ENCODE peak calls at places on chromosome 16, in four cellular contexts. One of them, this sample, is unnamed.
A peak's percentile ranks its signal among the peaks of the same experiment; 100 is the strongest.

GRCh38 chr16:28623172-28623711 is 13.4 kb upstream of the SULT1A1 start:
- DNase-seq in GM12878: no peak
- DNase-seq in K562: peak; percentile 1
- DNase-seq in HepG2: no peak
- DNase-seq in this sample: peak; percentile 64

GRCh38 chr16:84520778-84521770 is 16.6 kb upstream of the MEAK7 start:
- DNase-seq in K562: no peak
- DNase-seq in GM12878: no peak
- DNase-seq in HepG2: no peak
- DNase-seq in this sample: no peak

GRCh38 chr16:66247516-66248089 is 118.9 kb upstream of the CDH5 start:
- DNase-seq in K562: no peak
- DNase-seq in HepG2: no peak
- DNase-seq in GM12878: no peak
- DNase-seq in this sample: no peak

GRCh38 chr16:11414815-11415775 is 69.8 kb downstream of the RMI2 start:
- DNase-seq in GM12878: no peak
- DNase-seq in K562: no peak
- DNase-seq in HepG2: no peak
- DNase-seq in this sample: no peak

GRCh38 chr16:27708651-27709050 is 158.7 kb downstream of the KATNIP start:
- DNase-seq in GM12878: no peak
- DNase-seq in HepG2: no peak
- DNase-seq in K562: no peak
- DNase-seq in this sample: no peak

GRCh38 chr16:46629331-46629843 is 8.2 kb upstream of the SHCBP1 start:
- DNase-seq in K562: peak; percentile 39
- DNase-seq in GM12878: no peak
- DNase-seq in HepG2: peak; percentile 60
- DNase-seq in this sample: no peak

GRCh38 chr16:72458035-72458434 is 286.1 kb upstream of the PMFBP1 start:
- DNase-seq in K562: no peak
- DNase-seq in HepG2: no peak
- DNase-seq in GM12878: no peak
- DNase-seq in this sample: no peak

GRCh38 chr16:48231675-48232214 is 12.4 kb upstream of the LONP2 start:
- DNase-seq in HepG2: peak; percentile 49
- DNase-seq in K562: no peak
- DNase-seq in GM12878: no peak
- DNase-seq in this sample: peak; percentile 53

GRCh38 chr16:4877298-4877685 is 30.0 kb downstream of the UBN1 start:
- DNase-seq in HepG2: no peak
- DNase-seq in GM12878: no peak
- DNase-seq in K562: no peak
- DNase-seq in this sample: no peak

GRCh38 chr16:78065344-78065743 is 34.1 kb upstream of the WWOX start:
- DNase-seq in GM12878: no peak
- DNase-seq in HepG2: no peak
- DNase-seq in K562: no peak
- DNase-seq in this sample: no peak

DNA sequence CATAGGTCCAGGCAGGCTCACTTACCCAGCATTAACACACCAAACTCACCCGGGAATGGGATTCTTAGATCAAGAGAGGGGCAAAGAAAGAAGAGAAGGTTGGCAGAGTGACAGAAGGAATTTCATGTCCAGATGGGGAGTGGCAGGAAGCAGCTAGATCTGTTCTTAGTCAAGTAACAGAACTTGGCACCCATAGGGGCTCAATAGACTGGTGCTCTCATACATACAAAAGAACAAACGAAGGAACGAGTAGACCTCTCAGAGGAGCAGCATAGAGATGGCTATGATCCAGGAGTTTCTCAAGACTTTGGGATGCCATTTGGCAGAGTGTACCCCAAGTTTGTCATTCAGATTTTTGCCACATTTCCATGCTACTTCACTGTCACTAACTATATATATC is 47.8 kb downstream of the GINS3 start:
- DNase-seq in K562: no peak
- DNase-seq in HepG2: no peak
- DNase-seq in GM12878: no peak
- DNase-seq in this sample: no peak
- TF ChIP-seq TCF7 in K562: no peak
- TF ChIP-seq TCF7 in HepG2: no peak
- TF ChIP-seq TCF7 in GM12878: no peak
- TF ChIP-seq TCF7 in this sample: no peak

DNA sequence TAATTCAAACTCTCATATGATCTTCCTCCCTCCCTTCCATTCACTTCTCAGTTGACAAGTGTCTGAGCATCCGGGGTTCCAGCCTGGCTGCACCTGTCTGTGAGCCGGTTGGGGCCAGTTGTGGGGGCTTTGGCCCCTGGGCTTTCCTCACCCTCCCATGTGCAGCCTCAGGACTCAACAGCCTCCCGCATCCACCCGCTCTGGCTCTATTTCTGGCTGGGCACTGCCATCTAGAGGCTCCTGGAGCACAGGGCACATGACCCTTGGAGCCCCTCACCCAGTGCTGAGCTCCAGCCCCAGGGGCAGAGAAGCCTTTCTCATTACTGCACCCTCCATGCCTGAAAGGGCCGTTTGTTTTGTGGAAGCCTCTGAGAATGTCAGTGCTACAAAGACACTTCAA is 43.3 kb downstream of the HAPSTR1 start:
- DNase-seq in K562: peak; percentile 15
- DNase-seq in GM12878: no peak
- DNase-seq in HepG2: peak; percentile 79
- DNase-seq in this sample: peak; percentile 80
- TF ChIP-seq CREM in K562: no peak
- TF ChIP-seq CREM in GM12878: no peak
- TF ChIP-seq CREM in HepG2: no peak
- TF ChIP-seq CREM in this sample: no peak

GRCh38 chr16:30064746-30065111 is 831 bp upstream of the ALDOA start:
- DNase-seq in HepG2: no peak
- DNase-seq in K562: peak; percentile 52
- DNase-seq in GM12878: no peak
- DNase-seq in this sample: no peak

GRCh38 chr16:30066882-30067583 is 1.5 kb downstream of the ALDOA start:
- DNase-seq in GM12878: no peak
- DNase-seq in HepG2: no peak
- DNase-seq in K562: no peak
- DNase-seq in this sample: no peak

GRCh38 chr16:30067584-30067916 is 2.0 kb downstream of the ALDOA start:
- DNase-seq in HepG2: no peak
- DNase-seq in GM12878: no peak
- DNase-seq in K562: no peak
- DNase-seq in this sample: no peak

GRCh38 chr16:30065112-30065942 is at the start of gene ALDOA:
- DNase-seq in HepG2: peak; percentile 96
- DNase-seq in K562: peak; percentile 89
- DNase-seq in GM12878: peak; percentile 86
- DNase-seq in this sample: peak; percentile 92

DNA sequence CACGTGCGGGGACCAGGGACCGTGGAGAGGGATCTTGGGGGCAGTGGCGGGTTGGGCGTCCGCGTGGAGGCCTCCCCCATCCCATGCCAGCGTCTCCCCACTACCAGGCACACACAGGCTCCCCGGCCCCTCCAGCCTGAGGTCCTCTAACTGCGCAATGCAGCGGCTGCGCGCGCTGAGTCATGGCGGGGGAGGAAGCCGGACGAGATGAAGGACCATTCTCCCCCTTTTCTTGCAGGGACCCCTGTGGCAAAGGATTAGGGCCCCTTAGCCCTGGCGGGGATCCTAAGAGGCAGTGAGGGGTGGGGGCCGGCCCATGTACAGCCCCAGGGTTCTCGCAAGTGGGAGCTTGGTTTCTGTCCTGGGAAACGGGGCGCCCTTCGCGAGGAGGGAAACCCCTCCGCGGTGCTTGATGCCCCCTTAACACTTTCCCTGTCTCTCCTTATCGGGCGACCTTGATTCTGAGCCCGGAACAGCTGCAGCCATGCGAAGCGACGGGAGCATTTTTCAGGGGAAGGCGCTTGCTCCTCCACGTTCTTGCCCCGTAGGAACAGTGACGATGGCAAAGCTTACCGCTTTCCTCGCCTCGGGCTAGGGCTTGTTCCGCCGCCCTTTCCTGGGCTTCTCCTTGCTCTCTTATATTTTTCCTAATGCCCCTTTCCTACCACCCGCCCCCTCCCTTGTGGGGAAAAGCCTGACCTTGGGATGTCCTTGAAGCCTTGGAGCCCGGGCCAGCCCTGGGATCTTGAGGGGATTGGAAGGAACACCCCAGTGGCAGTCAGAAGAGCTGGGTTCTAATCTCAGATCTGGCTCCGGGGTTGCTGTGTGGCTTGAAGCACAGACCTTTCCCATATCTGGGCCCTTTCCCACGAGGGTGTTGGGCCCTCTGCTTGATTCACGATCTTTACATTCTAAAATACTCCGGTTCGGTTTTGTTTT is 652 bp downstream of the ALDOA start:
- DNase-seq in GM12878: no peak
- DNase-seq in HepG2: no peak
- DNase-seq in K562: peak; percentile 74
- DNase-seq in this sample: peak; percentile 40
- TF ChIP-seq TCF7 in GM12878: no peak
- TF ChIP-seq TCF7 in HepG2: no peak
- TF ChIP-seq TCF7 in K562: no peak
- TF ChIP-seq TCF7 in this sample: no peak

GRCh38 chr16:75116081-75116910 is at the start of gene LDHD:
- DNase-seq in HepG2: peak; percentile 86
- DNase-seq in GM12878: no peak
- DNase-seq in K562: peak; percentile 74
- DNase-seq in this sample: peak; percentile 70
- TF ChIP-seq CREM in HepG2: no peak
- TF ChIP-seq CREM in GM12878: no peak
- TF ChIP-seq CREM in K562: no peak
- TF ChIP-seq CREM in this sample: no peak

DNA sequence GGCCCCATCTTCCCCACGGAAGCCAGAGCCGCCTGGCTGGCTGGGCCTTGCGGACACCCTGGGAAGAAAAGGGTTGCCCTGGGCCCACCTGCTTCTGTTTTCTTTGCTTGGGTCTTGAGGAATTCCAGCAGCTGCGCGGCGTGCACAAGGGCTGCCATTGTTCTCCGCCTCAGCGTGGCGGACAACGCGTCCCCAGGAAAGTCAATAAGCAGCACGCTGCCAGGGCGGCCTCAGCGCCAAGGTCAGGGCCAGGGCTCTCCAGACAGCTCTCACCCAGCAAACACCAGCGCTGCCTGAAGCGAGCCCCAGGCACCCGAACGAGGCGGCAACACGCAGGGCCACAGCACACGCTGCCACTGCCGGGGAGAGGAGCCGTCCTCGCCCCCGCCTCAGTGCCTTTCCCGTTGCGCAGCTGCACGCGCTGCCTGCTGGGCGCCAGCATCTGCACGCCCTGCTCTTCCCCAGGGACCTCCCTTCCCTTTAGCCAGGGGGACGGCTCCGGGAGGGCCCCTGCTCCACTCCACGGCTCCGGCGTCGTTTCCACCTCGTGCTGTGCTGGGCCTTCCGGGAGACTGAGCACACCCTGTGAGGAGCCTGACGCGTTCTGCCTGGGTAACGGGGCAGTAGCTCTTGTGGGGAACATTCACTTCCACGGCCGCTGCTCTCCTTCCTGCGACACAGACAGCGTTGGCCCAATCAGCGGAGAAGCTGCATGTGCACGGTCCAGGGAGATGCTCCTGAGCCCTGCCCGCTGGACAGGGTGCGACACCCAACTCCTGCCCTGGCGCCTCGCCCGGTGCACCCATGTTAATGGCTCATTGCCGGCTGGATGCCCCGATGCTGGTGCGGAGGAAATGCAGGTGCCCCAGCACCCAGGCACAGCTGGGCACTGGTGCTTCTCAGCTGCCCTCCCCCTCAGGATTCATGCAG is 57.8 kb downstream of the LMF1 start:
- DNase-seq in HepG2: peak; percentile 83
- DNase-seq in GM12878: no peak
- DNase-seq in K562: no peak
- DNase-seq in this sample: no peak
- TF ChIP-seq TCF7 in HepG2: no peak
- TF ChIP-seq TCF7 in GM12878: no peak
- TF ChIP-seq TCF7 in K562: no peak
- TF ChIP-seq TCF7 in this sample: no peak

GRCh38 chr16:26700250-26700649 is 366.5 kb upstream of the C16orf82 start:
- DNase-seq in GM12878: no peak
- DNase-seq in HepG2: no peak
- DNase-seq in K562: no peak
- DNase-seq in this sample: no peak

GRCh38 chr16:26697826-26698225 is 368.9 kb upstream of the C16orf82 start:
- DNase-seq in K562: no peak
- DNase-seq in HepG2: no peak
- DNase-seq in GM12878: no peak
- DNase-seq in this sample: no peak

GRCh38 chr16:26705346-26705745 is 361.4 kb upstream of the C16orf82 start:
- DNase-seq in HepG2: no peak
- DNase-seq in GM12878: no peak
- DNase-seq in K562: no peak
- DNase-seq in this sample: no peak

DNA sequence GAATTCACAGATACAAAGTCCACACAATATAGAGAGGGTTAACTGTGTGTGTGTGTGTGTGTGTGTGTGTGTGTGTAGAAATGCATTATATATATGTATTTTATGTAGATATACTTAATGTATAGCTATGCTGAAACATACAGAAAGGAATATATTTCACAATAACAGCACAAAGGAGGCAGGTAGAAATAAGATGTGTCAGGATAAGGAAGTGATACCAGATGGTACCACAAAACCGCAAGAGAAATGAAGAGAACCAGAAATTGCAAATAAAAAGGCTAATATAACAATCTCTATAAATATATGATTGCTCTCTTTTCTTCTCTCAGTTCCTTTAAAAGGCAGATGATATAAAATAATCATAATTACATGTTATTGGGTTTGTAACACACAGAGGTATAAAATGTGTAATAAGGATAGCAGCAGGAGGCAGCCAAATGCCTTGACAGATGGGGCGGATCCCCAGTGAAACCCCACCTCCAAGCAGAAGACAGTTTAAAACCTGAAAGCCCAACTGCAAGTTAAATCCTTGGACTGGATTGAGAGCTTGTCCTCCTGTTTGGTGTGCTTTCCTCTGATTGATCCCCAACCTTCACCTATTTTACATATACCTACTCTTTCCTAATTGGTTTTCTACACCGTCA is 365.4 kb upstream of the C16orf82 start:
- DNase-seq in K562: no peak
- DNase-seq in HepG2: no peak
- DNase-seq in GM12878: no peak
- DNase-seq in this sample: no peak
- TF ChIP-seq CREM in K562: no peak
- TF ChIP-seq CREM in HepG2: no peak
- TF ChIP-seq CREM in GM12878: no peak
- TF ChIP-seq CREM in this sample: no peak

This sample was measured in WTC11.